ENCODE peak calls at places on chromosomes 1 and 21, in nine cellular contexts. One of them, this sample, is unnamed.

GRCh38 chr21:35508389-35508888 is 459.3 kb upstream of the RUNX1 start:
- DNase-seq in thoracic aorta: peak; percentile 30
- DNase-seq in body of pancreas: peak; percentile 80
- DNase-seq in effector memory CD4-positive, alpha-beta T cell: no peak
- DNase-seq in esophagus squamous epithelium: no peak
- DNase-seq in mesendoderm: peak; percentile 94
- DNase-seq in CD8-positive, alpha-beta T cell: no peak
- DNase-seq in heart right ventricle: peak; percentile 54
- DNase-seq in prostate gland: no peak
- DNase-seq in this sample: peak; percentile 70

GRCh38 chr1:239976130-239976968 is 115.3 kb upstream of the FMN2 start:
- DNase-seq in effector memory CD4-positive, alpha-beta T cell: peak; percentile 20
- DNase-seq in mesendoderm: peak; percentile 66
- DNase-seq in CD8-positive, alpha-beta T cell: no peak
- DNase-seq in heart right ventricle: peak; percentile 10
- DNase-seq in body of pancreas: peak; percentile 58
- DNase-seq in esophagus squamous epithelium: no peak
- DNase-seq in prostate gland: peak; percentile 22
- DNase-seq in thoracic aorta: no peak
- DNase-seq in this sample: no peak

GRCh38 chr1:84374991-84375838 is 23.1 kb upstream of the DNASE2B start:
- DNase-seq in heart right ventricle: peak; percentile 24
- DNase-seq in thoracic aorta: no peak
- DNase-seq in esophagus squamous epithelium: no peak
- DNase-seq in prostate gland: no peak
- DNase-seq in body of pancreas: no peak
- DNase-seq in CD8-positive, alpha-beta T cell: no peak
- DNase-seq in effector memory CD4-positive, alpha-beta T cell: no peak
- DNase-seq in mesendoderm: no peak
- DNase-seq in this sample: no peak

GRCh38 chr1:43275826-43276620 is 6.2 kb downstream of the TMEM125 start:
- DNase-seq in heart right ventricle: no peak
- DNase-seq in prostate gland: no peak
- DNase-seq in thoracic aorta: no peak
- DNase-seq in CD8-positive, alpha-beta T cell: no peak
- DNase-seq in mesendoderm: no peak
- DNase-seq in effector memory CD4-positive, alpha-beta T cell: no peak
- DNase-seq in body of pancreas: no peak
- DNase-seq in esophagus squamous epithelium: no peak
- DNase-seq in this sample: no peak

GRCh38 chr1:67580671-67581403 is 104.2 kb upstream of the GADD45A start:
- DNase-seq in effector memory CD4-positive, alpha-beta T cell: no peak
- DNase-seq in CD8-positive, alpha-beta T cell: no peak
- DNase-seq in esophagus squamous epithelium: no peak
- DNase-seq in body of pancreas: no peak
- DNase-seq in thoracic aorta: no peak
- DNase-seq in mesendoderm: peak; percentile 8
- DNase-seq in prostate gland: no peak
- DNase-seq in heart right ventricle: no peak
- DNase-seq in this sample: no peak

GRCh38 chr1:221762121-221762520 is 20.2 kb upstream of the DUSP10 start:
- DNase-seq in thoracic aorta: no peak
- DNase-seq in CD8-positive, alpha-beta T cell: no peak
- DNase-seq in prostate gland: no peak
- DNase-seq in body of pancreas: no peak
- DNase-seq in mesendoderm: no peak
- DNase-seq in effector memory CD4-positive, alpha-beta T cell: no peak
- DNase-seq in heart right ventricle: no peak
- DNase-seq in esophagus squamous epithelium: no peak
- DNase-seq in this sample: no peak

GRCh38 chr1:226457307-226457712 is 49.4 kb upstream of the PARP1 start:
- DNase-seq in prostate gland: no peak
- DNase-seq in effector memory CD4-positive, alpha-beta T cell: peak; percentile 22
- DNase-seq in heart right ventricle: no peak
- DNase-seq in thoracic aorta: no peak
- DNase-seq in esophagus squamous epithelium: no peak
- DNase-seq in body of pancreas: no peak
- DNase-seq in mesendoderm: peak; percentile 86
- DNase-seq in CD8-positive, alpha-beta T cell: peak; percentile 79
- DNase-seq in this sample: peak; percentile 62

GRCh38 chr21:32382108-32382601 is 10.7 kb downstream of the URB1 start:
- DNase-seq in prostate gland: peak; percentile 75
- DNase-seq in body of pancreas: no peak
- DNase-seq in esophagus squamous epithelium: no peak
- DNase-seq in effector memory CD4-positive, alpha-beta T cell: no peak
- DNase-seq in thoracic aorta: no peak
- DNase-seq in heart right ventricle: no peak
- DNase-seq in CD8-positive, alpha-beta T cell: peak; percentile 43
- DNase-seq in mesendoderm: no peak
- DNase-seq in this sample: no peak

GRCh38 chr1:183872406-183872805 is 67.5 kb downstream of the RGL1 start:
- DNase-seq in thoracic aorta: no peak
- DNase-seq in esophagus squamous epithelium: no peak
- DNase-seq in body of pancreas: no peak
- DNase-seq in mesendoderm: no peak
- DNase-seq in CD8-positive, alpha-beta T cell: no peak
- DNase-seq in effector memory CD4-positive, alpha-beta T cell: no peak
- DNase-seq in prostate gland: no peak
- DNase-seq in heart right ventricle: no peak
- DNase-seq in this sample: no peak

GRCh38 chr1:10360045-10360444 is 38.8 kb upstream of the PGD start:
- DNase-seq in effector memory CD4-positive, alpha-beta T cell: no peak
- DNase-seq in thoracic aorta: no peak
- DNase-seq in mesendoderm: no peak
- DNase-seq in CD8-positive, alpha-beta T cell: no peak
- DNase-seq in heart right ventricle: no peak
- DNase-seq in prostate gland: no peak
- DNase-seq in body of pancreas: no peak
- DNase-seq in esophagus squamous epithelium: no peak
- DNase-seq in this sample: no peak

GRCh38 chr1:3431266-3431665 is 23.2 kb upstream of the ARHGEF16 start:
- DNase-seq in prostate gland: no peak
- DNase-seq in heart right ventricle: no peak
- DNase-seq in mesendoderm: peak; percentile 47
- DNase-seq in thoracic aorta: no peak
- DNase-seq in CD8-positive, alpha-beta T cell: no peak
- DNase-seq in esophagus squamous epithelium: no peak
- DNase-seq in body of pancreas: no peak
- DNase-seq in effector memory CD4-positive, alpha-beta T cell: no peak
- DNase-seq in this sample: no peak

GRCh38 chr1:59393211-59394180 is 96.6 kb downstream of the FGGY start:
- DNase-seq in mesendoderm: peak; percentile 56
- DNase-seq in thoracic aorta: peak; percentile 47
- DNase-seq in esophagus squamous epithelium: no peak
- DNase-seq in effector memory CD4-positive, alpha-beta T cell: no peak
- DNase-seq in CD8-positive, alpha-beta T cell: no peak
- DNase-seq in heart right ventricle: peak; percentile 90
- DNase-seq in prostate gland: peak; percentile 64
- DNase-seq in body of pancreas: peak; percentile 87
- DNase-seq in this sample: no peak

GRCh38 chr21:41369105-41369914 is 7.5 kb downstream of the MX2 start:
- DNase-seq in CD8-positive, alpha-beta T cell: peak; percentile 73
- DNase-seq in thoracic aorta: no peak
- DNase-seq in effector memory CD4-positive, alpha-beta T cell: no peak
- DNase-seq in esophagus squamous epithelium: no peak
- DNase-seq in prostate gland: no peak
- DNase-seq in mesendoderm: peak; percentile 84
- DNase-seq in heart right ventricle: peak; percentile 65
- DNase-seq in body of pancreas: peak; percentile 33
- DNase-seq in this sample: peak; percentile 66

GRCh38 chr1:202291961-202292712 is 49.6 kb downstream of the UBE2T start:
- DNase-seq in body of pancreas: no peak
- DNase-seq in esophagus squamous epithelium: no peak
- DNase-seq in heart right ventricle: peak; percentile 25
- DNase-seq in effector memory CD4-positive, alpha-beta T cell: no peak
- DNase-seq in thoracic aorta: peak; percentile 19
- DNase-seq in prostate gland: no peak
- DNase-seq in mesendoderm: no peak
- DNase-seq in CD8-positive, alpha-beta T cell: no peak
- DNase-seq in this sample: no peak

DNA sequence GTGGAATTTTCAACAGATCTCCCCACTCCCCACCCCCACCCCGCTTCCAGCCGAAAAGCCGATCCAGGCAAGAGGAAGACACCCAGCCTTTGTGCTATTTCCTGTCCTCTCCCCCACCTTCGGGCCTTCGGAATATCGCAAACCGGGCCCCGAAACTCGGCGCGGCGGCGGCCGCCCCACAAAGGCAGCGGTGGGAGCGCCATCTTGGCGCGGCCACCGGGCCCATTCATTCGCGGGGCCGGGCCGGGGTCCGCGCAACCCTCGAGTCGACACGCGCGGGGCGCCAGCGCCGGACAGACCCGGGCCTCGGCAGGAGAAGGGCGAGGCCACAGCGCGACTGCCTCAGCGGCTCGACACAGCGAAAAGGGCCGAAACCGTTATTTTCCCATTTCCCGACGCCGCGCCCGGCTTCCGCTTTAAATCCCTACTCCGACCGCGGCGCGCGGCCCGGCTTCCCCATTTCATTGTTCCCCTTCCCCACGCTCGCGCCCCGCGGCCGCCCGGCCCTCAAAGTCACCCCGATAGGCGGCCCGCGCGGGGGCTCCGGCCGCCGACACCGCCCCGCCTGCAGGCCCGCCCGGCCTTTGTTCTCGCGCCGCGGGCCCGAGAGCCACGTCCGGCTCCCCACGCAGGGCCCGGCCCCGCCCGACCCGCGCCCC is 911 bp downstream of the GNB1 start:
- DNase-seq in body of pancreas: peak; percentile 55
- DNase-seq in thoracic aorta: no peak
- DNase-seq in CD8-positive, alpha-beta T cell: no peak
- DNase-seq in heart right ventricle: peak; percentile 61
- DNase-seq in prostate gland: no peak
- DNase-seq in effector memory CD4-positive, alpha-beta T cell: peak; percentile 36
- DNase-seq in esophagus squamous epithelium: no peak
- DNase-seq in mesendoderm: peak; percentile 55
- DNase-seq in this sample: peak; percentile 76
- H3K4me1 ChIP-seq in body of pancreas: peaks cover 59% of the 10 kb centered on the region
- H3K4me1 ChIP-seq in thoracic aorta: peaks cover 34% of the 10 kb centered on the region
- H3K4me1 ChIP-seq in CD8-positive, alpha-beta T cell: peaks cover 68% of the 10 kb centered on the region
- H3K4me1 ChIP-seq in heart right ventricle: peaks cover 56% of the 10 kb centered on the region
- H3K4me1 ChIP-seq in prostate gland: peaks cover 23% of the 10 kb centered on the region
- H3K4me1 ChIP-seq in effector memory CD4-positive, alpha-beta T cell: peaks cover 48% of the 10 kb centered on the region
- H3K4me1 ChIP-seq in esophagus squamous epithelium: peaks cover 29% of the 10 kb centered on the region
- H3K4me1 ChIP-seq in mesendoderm: peaks cover 10% of the 10 kb centered on the region
- H3K4me1 ChIP-seq in this sample: peaks cover 34% of the 10 kb centered on the region

DNA sequence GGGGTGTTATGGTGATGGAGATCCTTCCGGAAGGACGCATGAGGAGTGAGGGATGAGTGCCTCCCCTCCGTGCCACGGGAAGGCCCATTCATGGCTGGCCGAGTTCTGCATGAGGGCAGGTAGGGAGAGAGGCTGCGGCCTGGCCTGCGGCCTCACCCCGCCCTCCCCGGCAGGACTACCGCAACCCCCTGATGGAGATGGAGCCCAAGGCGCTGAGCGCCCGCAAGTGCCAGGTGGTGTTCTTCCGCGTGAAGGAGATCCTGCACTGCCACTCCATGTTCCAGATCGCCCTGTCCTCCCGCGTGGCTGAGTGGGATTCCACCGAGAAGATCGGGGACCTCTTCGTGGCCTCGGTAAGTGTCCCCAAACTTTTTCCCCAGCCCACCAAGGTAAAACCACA is 83.3 kb downstream of the ARHGEF10L start:
- DNase-seq in body of pancreas: no peak
- DNase-seq in thoracic aorta: no peak
- DNase-seq in prostate gland: no peak
- DNase-seq in heart right ventricle: no peak
- DNase-seq in mesendoderm: no peak
- DNase-seq in effector memory CD4-positive, alpha-beta T cell: no peak
- DNase-seq in CD8-positive, alpha-beta T cell: no peak
- DNase-seq in esophagus squamous epithelium: no peak
- DNase-seq in this sample: no peak
- H3K27ac ChIP-seq in body of pancreas: no peak overlapping the region
- H3K27ac ChIP-seq in thoracic aorta: peak overlapping the region; percentile 97
- H3K27ac ChIP-seq in prostate gland: no peak overlapping the region
- H3K27ac ChIP-seq in heart right ventricle: no peak overlapping the region
- H3K27ac ChIP-seq in mesendoderm: no peak overlapping the region
- H3K27ac ChIP-seq in effector memory CD4-positive, alpha-beta T cell: no peak overlapping the region
- H3K27ac ChIP-seq in CD8-positive, alpha-beta T cell: no peak overlapping the region
- H3K27ac ChIP-seq in esophagus squamous epithelium: no peak overlapping the region
- H3K27ac ChIP-seq in this sample: no peak overlapping the region

GRCh38 chr1:171563675-171564074 is 58.4 kb upstream of the MYOCOS start:
- DNase-seq in body of pancreas: no peak
- DNase-seq in esophagus squamous epithelium: no peak
- DNase-seq in CD8-positive, alpha-beta T cell: no peak
- DNase-seq in effector memory CD4-positive, alpha-beta T cell: no peak
- DNase-seq in mesendoderm: no peak
- DNase-seq in heart right ventricle: no peak
- DNase-seq in thoracic aorta: no peak
- DNase-seq in prostate gland: no peak
- DNase-seq in this sample: no peak

GRCh38 chr1:171566467-171566866 is 55.6 kb upstream of the MYOCOS start:
- DNase-seq in prostate gland: peak; percentile 21
- DNase-seq in CD8-positive, alpha-beta T cell: no peak
- DNase-seq in esophagus squamous epithelium: no peak
- DNase-seq in body of pancreas: no peak
- DNase-seq in thoracic aorta: no peak
- DNase-seq in effector memory CD4-positive, alpha-beta T cell: no peak
- DNase-seq in mesendoderm: peak; percentile 11
- DNase-seq in heart right ventricle: no peak
- DNase-seq in this sample: no peak
- H3K4me3 ChIP-seq in prostate gland: no peak overlapping the region
- H3K4me3 ChIP-seq in CD8-positive, alpha-beta T cell: no peak overlapping the region
- H3K4me3 ChIP-seq in esophagus squamous epithelium: no peak overlapping the region
- H3K4me3 ChIP-seq in body of pancreas: no peak overlapping the region
- H3K4me3 ChIP-seq in thoracic aorta: no peak overlapping the region
- H3K4me3 ChIP-seq in effector memory CD4-positive, alpha-beta T cell: no peak overlapping the region
- H3K4me3 ChIP-seq in mesendoderm: no peak overlapping the region
- H3K4me3 ChIP-seq in heart right ventricle: no peak overlapping the region
- H3K4me3 ChIP-seq in this sample: no peak overlapping the region

DNA sequence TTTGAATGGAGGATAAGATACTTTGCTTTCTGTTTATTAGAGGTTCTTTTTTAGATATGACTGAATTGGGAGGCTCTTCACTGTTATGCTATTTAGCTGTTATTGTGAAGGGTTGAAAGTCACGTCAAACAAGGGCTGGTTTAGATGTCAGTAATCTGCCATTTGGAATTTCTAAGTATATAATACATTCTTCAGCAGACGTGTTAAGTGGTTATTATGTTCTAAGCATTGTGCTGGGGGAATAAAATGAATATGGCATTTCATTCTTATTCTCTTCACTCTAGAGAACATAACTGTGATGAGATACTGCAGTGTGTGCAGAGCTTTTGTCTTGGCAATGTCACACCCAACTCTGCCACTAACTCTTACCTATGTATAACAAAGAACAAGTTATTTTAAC is 58.0 kb downstream of the SLC30A7 start:
- DNase-seq in esophagus squamous epithelium: no peak
- DNase-seq in mesendoderm: no peak
- DNase-seq in effector memory CD4-positive, alpha-beta T cell: no peak
- DNase-seq in CD8-positive, alpha-beta T cell: no peak
- DNase-seq in body of pancreas: no peak
- DNase-seq in thoracic aorta: no peak
- DNase-seq in heart right ventricle: no peak
- DNase-seq in prostate gland: no peak
- DNase-seq in this sample: no peak
- H3K4me1 ChIP-seq in esophagus squamous epithelium: peaks cover 11% of the 10 kb centered on the region
- H3K4me1 ChIP-seq in mesendoderm: peaks cover 6% of the 10 kb centered on the region
- H3K4me1 ChIP-seq in effector memory CD4-positive, alpha-beta T cell: peaks cover 14% of the 10 kb centered on the region
- H3K4me1 ChIP-seq in CD8-positive, alpha-beta T cell: peaks cover 21% of the 10 kb centered on the region
- H3K4me1 ChIP-seq in body of pancreas: peaks cover 7% of the 10 kb centered on the region
- H3K4me1 ChIP-seq in thoracic aorta: peaks cover 12% of the 10 kb centered on the region
- H3K4me1 ChIP-seq in heart right ventricle: peaks cover 5% of the 10 kb centered on the region
- H3K4me1 ChIP-seq in prostate gland: no peaks in the 10 kb centered on the region
- H3K4me1 ChIP-seq in this sample: no peaks in the 10 kb centered on the region